ENCODE peak calls at places on chromosomes 3 and 15, in seven cellular contexts. O is HCT116, T is HepG2, H is GM12878, G is SK-N-SH, A is K562, I is H1. U is an unnamed sample.

GRCh38 chr3:126616931-126617330 is 38.0 kb downstream of the TXNRD3 start:
- DNase-seq in O (no peak), T (no peak), H (no peak), G (no peak), A (no peak), I (no peak), U (no peak)

GRCh38 chr3:25421747-25422146 is 6.3 kb upstream of the RARB start:
- DNase-seq in O (no peak), T (peak), H (no peak), G (no peak), A (no peak), I (no peak), U (no peak)

GRCh38 chr15:101502572-101503295 is 13.2 kb upstream of the PCSK6 start:
- DNase-seq in O (no peak), T (no peak), H (no peak), G (no peak), A (no peak), I (no peak), U (no peak)

GRCh38 chr3:172815857-172816256 is 65.3 kb downstream of the ECT2 start:
- DNase-seq in O (no peak), T (no peak), H (no peak), G (no peak), A (no peak), I (no peak), U (no peak)

GRCh38 chr3:13588971-13589370 is 40.0 kb downstream of the FBLN2 start:
- DNase-seq in O (no peak), T (no peak), H (no peak), G (no peak), A (no peak), I (no peak), U (no peak)

GRCh38 chr3:127690106-127690505 is 17.4 kb downstream of the ABTB1 start:
- DNase-seq in O (no peak), T (peak), H (no peak), G (no peak), A (no peak), I (no peak), U (no peak)

GRCh38 chr15:51403072-51403878 is 61.8 kb downstream of the GLDN start:
- DNase-seq in O (peak), T (peak), H (no peak), G (peak), A (peak), I (no peak), U (peak)

GRCh38 chr15:29669823-29670222 is 152.4 kb downstream of the TJP1 start:
- DNase-seq in O (no peak), T (no peak), H (no peak), G (no peak), A (no peak), I (no peak), U (no peak)

GRCh38 chr3:4524423-4524769 is 31.2 kb downstream of the ITPR1 start:
- DNase-seq in O (no peak), T (peak), H (no peak), G (peak), A (no peak), I (no peak), U (peak)

GRCh38 chr3:112972158-112972557 is 2.7 kb downstream of the CD200R1 start:
- DNase-seq in O (no peak), T (no peak), H (no peak), G (no peak), A (no peak), I (no peak), U (no peak)

GRCh38 chr3:20324664-20325478 is 138.9 kb upstream of the SGO1 start:
- DNase-seq in O (no peak), T (no peak), H (peak), G (no peak), A (no peak), I (no peak), U (peak)

GRCh38 chr3:88882121-88882520 is 225.3 kb upstream of the EPHA3 start:
- DNase-seq in O (no peak), T (no peak), H (peak), G (no peak), A (no peak), I (no peak), U (no peak)

GRCh38 chr3:54960066-54960465 is 32.2 kb upstream of the LRTM1 start:
- DNase-seq in O (no peak), T (no peak), H (no peak), G (no peak), A (no peak), I (no peak), U (no peak)
- TF ChIP-seq JUND in O (no peak), T (no peak), H (no peak), G (no peak), A (no peak), I (no peak), U (no peak)

GRCh38 chr3:188184649-188185048 is 30.7 kb downstream of the LPP start:
- DNase-seq in O (no peak), T (no peak), H (no peak), G (no peak), A (no peak), I (no peak), U (no peak)

GRCh38 chr3:188184160-188184559 is 30.2 kb downstream of the LPP start:
- DNase-seq in O (no peak), T (no peak), H (no peak), G (no peak), A (no peak), I (no peak), U (no peak)

GRCh38 chr3:188183452-188183851 is 29.5 kb downstream of the LPP start:
- DNase-seq in O (no peak), T (no peak), H (no peak), G (no peak), A (no peak), I (no peak), U (no peak)

GRCh38 chr3:188187055-188187454 is 33.1 kb downstream of the LPP start:
- DNase-seq in O (no peak), T (no peak), H (no peak), G (no peak), A (no peak), I (no peak), U (no peak)

GRCh38 chr3:188185717-188186236 is 31.8 kb downstream of the LPP start:
- DNase-seq in O (no peak), T (peak), H (no peak), G (no peak), A (no peak), I (no peak), U (peak)
- TF ChIP-seq JUND in O (no peak), T (no peak), H (no peak), G (no peak), A (no peak), I (no peak), U (no peak)

GRCh38 chr3:190070623-190071347 is 49.9 kb downstream of the P3H2 start:
- DNase-seq in O (no peak), T (peak), H (no peak), G (no peak), A (no peak), I (no peak), U (peak)

GRCh38 chr3:190076138-190076537 is 44.6 kb downstream of the P3H2 start:
- DNase-seq in O (no peak), T (no peak), H (no peak), G (no peak), A (no peak), I (no peak), U (no peak)

GRCh38 chr3:190074817-190075216 is 45.9 kb downstream of the P3H2 start:
- DNase-seq in O (no peak), T (no peak), H (no peak), G (no peak), A (no peak), I (no peak), U (no peak)

GRCh38 chr3:190072856-190073255 is 47.8 kb downstream of the P3H2 start:
- DNase-seq in O (no peak), T (no peak), H (no peak), G (no peak), A (no peak), I (no peak), U (no peak)

GRCh38 chr3:190073264-190073663 is 47.4 kb downstream of the P3H2 start:
- DNase-seq in O (no peak), T (no peak), H (no peak), G (peak), A (no peak), I (no peak), U (no peak)
- TF ChIP-seq JUND in O (no peak), T (no peak), H (no peak), G (no peak), A (no peak), I (no peak), U (no peak)

GRCh38 chr3:134949150-134949549 is 154.1 kb downstream of the EPHB1 start:
- DNase-seq in O (no peak), T (no peak), H (no peak), G (no peak), A (no peak), I (no peak), U (no peak)
- TF ChIP-seq JUND in O (no peak), T (no peak), H (no peak), G (no peak), A (no peak), I (no peak), U (no peak)

GRCh38 chr15:80367094-80367493 is 37.1 kb upstream of the ARNT2 start:
- DNase-seq in O (peak), T (peak), H (no peak), G (peak), A (peak), I (peak), U (peak)
- TF ChIP-seq JUND in O (no peak), T (no peak), H (no peak), G (no peak), A (no peak), I (no peak), U (no peak)

DNA sequence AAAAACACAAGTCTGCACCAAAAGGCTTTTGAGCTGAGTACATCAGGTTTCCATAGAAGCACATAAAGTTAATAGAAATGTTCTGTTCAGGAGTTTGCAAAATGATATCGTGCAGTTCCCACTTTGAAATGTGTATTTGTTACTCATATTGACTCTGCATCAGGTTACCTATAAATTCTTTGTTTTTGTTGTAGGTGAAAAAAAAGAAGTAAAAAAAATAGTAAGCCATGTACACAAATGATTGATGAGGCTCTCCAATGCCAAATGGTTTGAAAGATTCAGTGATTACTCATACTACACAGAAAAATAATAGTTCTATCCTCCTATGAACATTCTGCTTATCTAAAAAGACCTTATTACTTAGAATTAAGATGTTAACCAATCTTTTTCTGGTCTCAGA is 287.3 kb upstream of the MME start:
- DNase-seq in O (no peak), T (no peak), H (no peak), G (no peak), A (no peak), I (no peak), U (no peak)
- TF ChIP-seq JUND in O (no peak), T (no peak), H (no peak), G (no peak), A (no peak), I (no peak), U (no peak)

GRCh38 chr3:58164199-58164879 is 46.4 kb downstream of the DNASE1L3 start:
- DNase-seq in O (no peak), T (no peak), H (no peak), G (peak), A (no peak), I (no peak), U (no peak)

GRCh38 chr3:58167431-58168351 is 43.1 kb downstream of the DNASE1L3 start:
- DNase-seq in O (no peak), T (no peak), H (no peak), G (peak), A (peak), I (no peak), U (peak)

GRCh38 chr3:58163234-58163633 is 47.5 kb downstream of the DNASE1L3 start:
- DNase-seq in O (no peak), T (no peak), H (no peak), G (no peak), A (no peak), I (no peak), U (no peak)

GRCh38 chr3:58168498-58168897 is 42.3 kb downstream of the DNASE1L3 start:
- DNase-seq in O (no peak), T (peak), H (no peak), G (no peak), A (no peak), I (no peak), U (no peak)

GRCh38 chr3:58164916-58165821 is 45.6 kb downstream of the DNASE1L3 start:
- DNase-seq in O (no peak), T (peak), H (no peak), G (no peak), A (no peak), I (no peak), U (no peak)
- TF ChIP-seq JUND in O (no peak), T (no peak), H (no peak), G (no peak), A (no peak), I (no peak), U (no peak)

U was measured in T47D.